ENCODE peak calls at places on chromosomes 16 and 17, in nine cellular contexts. One of them, this sample, is unnamed.

GRCh38 chr16:13873835-13874438 is 46.0 kb upstream of the ERCC4 start:
- DNase-seq in T-helper 1 cell: no peak
- DNase-seq in germinal center: no peak
- DNase-seq in AML-193: no peak
- DNase-seq in cardiac fibroblast: peak; percentile 28
- DNase-seq in neural progenitor cell: peak; percentile 75
- DNase-seq in nucleus accumbens: no peak
- DNase-seq in NCI-H1092: peak; percentile 14
- DNase-seq in NCI-H748 treated with DMSO at 0.1 percent for 48 hours: peak; percentile 15
- DNase-seq in this sample: peak; percentile 2

GRCh38 chr17:81207610-81208581 is 14.9 kb downstream of the CEP131 start:
- DNase-seq in neural progenitor cell: no peak
- DNase-seq in NCI-H748 treated with DMSO at 0.1 percent for 48 hours: no peak
- DNase-seq in NCI-H1092: peak; percentile 30
- DNase-seq in germinal center: peak; percentile 63
- DNase-seq in T-helper 1 cell: no peak
- DNase-seq in AML-193: no peak
- DNase-seq in cardiac fibroblast: no peak
- DNase-seq in nucleus accumbens: no peak
- DNase-seq in this sample: no peak

GRCh38 chr17:28974451-28974850 is 23.1 kb upstream of the PHF12 start:
- DNase-seq in NCI-H1092: no peak
- DNase-seq in germinal center: no peak
- DNase-seq in T-helper 1 cell: no peak
- DNase-seq in nucleus accumbens: no peak
- DNase-seq in NCI-H748 treated with DMSO at 0.1 percent for 48 hours: no peak
- DNase-seq in neural progenitor cell: no peak
- DNase-seq in cardiac fibroblast: no peak
- DNase-seq in AML-193: no peak
- DNase-seq in this sample: no peak

GRCh38 chr16:67723151-67723915 is 4.2 kb upstream of the GFOD2 start:
- DNase-seq in T-helper 1 cell: no peak
- DNase-seq in neural progenitor cell: no peak
- DNase-seq in NCI-H1092: no peak
- DNase-seq in NCI-H748 treated with DMSO at 0.1 percent for 48 hours: no peak
- DNase-seq in AML-193: no peak
- DNase-seq in germinal center: no peak
- DNase-seq in nucleus accumbens: no peak
- DNase-seq in cardiac fibroblast: peak; percentile 45
- DNase-seq in this sample: peak; percentile 26

GRCh38 chr16:19573997-19574396 is 18.5 kb downstream of the VPS35L start:
- DNase-seq in nucleus accumbens: no peak
- DNase-seq in NCI-H1092: no peak
- DNase-seq in cardiac fibroblast: no peak
- DNase-seq in germinal center: no peak
- DNase-seq in T-helper 1 cell: no peak
- DNase-seq in NCI-H748 treated with DMSO at 0.1 percent for 48 hours: no peak
- DNase-seq in AML-193: no peak
- DNase-seq in neural progenitor cell: no peak
- DNase-seq in this sample: no peak

GRCh38 chr17:60087882-60088669 is 9.4 kb upstream of the HEATR6 start:
- DNase-seq in T-helper 1 cell: no peak
- DNase-seq in AML-193: no peak
- DNase-seq in NCI-H1092: no peak
- DNase-seq in neural progenitor cell: no peak
- DNase-seq in NCI-H748 treated with DMSO at 0.1 percent for 48 hours: no peak
- DNase-seq in cardiac fibroblast: peak; percentile 82
- DNase-seq in germinal center: no peak
- DNase-seq in nucleus accumbens: no peak
- DNase-seq in this sample: no peak

GRCh38 chr16:74718140-74718539 is 17.5 kb upstream of the MLKL start:
- DNase-seq in germinal center: no peak
- DNase-seq in NCI-H748 treated with DMSO at 0.1 percent for 48 hours: no peak
- DNase-seq in cardiac fibroblast: no peak
- DNase-seq in NCI-H1092: no peak
- DNase-seq in AML-193: no peak
- DNase-seq in T-helper 1 cell: no peak
- DNase-seq in neural progenitor cell: no peak
- DNase-seq in nucleus accumbens: no peak
- DNase-seq in this sample: no peak

GRCh38 chr16:90083139-90083538 is 6.0 kb upstream of the PRDM7 start:
- DNase-seq in NCI-H1092: no peak
- DNase-seq in cardiac fibroblast: no peak
- DNase-seq in T-helper 1 cell: no peak
- DNase-seq in AML-193: no peak
- DNase-seq in neural progenitor cell: no peak
- DNase-seq in germinal center: no peak
- DNase-seq in nucleus accumbens: no peak
- DNase-seq in NCI-H748 treated with DMSO at 0.1 percent for 48 hours: no peak
- DNase-seq in this sample: no peak

GRCh38 chr17:4592240-4593005 is 8.1 kb downstream of the SMTNL2 start:
- DNase-seq in nucleus accumbens: no peak
- DNase-seq in germinal center: no peak
- DNase-seq in T-helper 1 cell: no peak
- DNase-seq in NCI-H748 treated with DMSO at 0.1 percent for 48 hours: no peak
- DNase-seq in NCI-H1092: no peak
- DNase-seq in neural progenitor cell: no peak
- DNase-seq in AML-193: no peak
- DNase-seq in cardiac fibroblast: no peak
- DNase-seq in this sample: no peak

GRCh38 chr17:74547736-74548135 is 1.8 kb upstream of the CD300C start:
- DNase-seq in NCI-H1092: peak; percentile 20
- DNase-seq in AML-193: peak; percentile 50
- DNase-seq in cardiac fibroblast: no peak
- DNase-seq in NCI-H748 treated with DMSO at 0.1 percent for 48 hours: no peak
- DNase-seq in germinal center: no peak
- DNase-seq in neural progenitor cell: no peak
- DNase-seq in nucleus accumbens: no peak
- DNase-seq in T-helper 1 cell: peak; percentile 57
- DNase-seq in this sample: no peak

GRCh38 chr17:7588553-7589203 is 1.2 kb downstream of the SOX15 start:
- DNase-seq in cardiac fibroblast: no peak
- DNase-seq in neural progenitor cell: no peak
- DNase-seq in NCI-H748 treated with DMSO at 0.1 percent for 48 hours: no peak
- DNase-seq in NCI-H1092: no peak
- DNase-seq in T-helper 1 cell: no peak
- DNase-seq in germinal center: no peak
- DNase-seq in nucleus accumbens: no peak
- DNase-seq in AML-193: no peak
- DNase-seq in this sample: no peak

GRCh38 chr16:69703638-69704037 is 22.7 kb downstream of the NQO1 start:
- DNase-seq in neural progenitor cell: no peak
- DNase-seq in T-helper 1 cell: no peak
- DNase-seq in cardiac fibroblast: peak; percentile 44
- DNase-seq in NCI-H1092: no peak
- DNase-seq in AML-193: no peak
- DNase-seq in nucleus accumbens: no peak
- DNase-seq in germinal center: no peak
- DNase-seq in NCI-H748 treated with DMSO at 0.1 percent for 48 hours: no peak
- DNase-seq in this sample: no peak

GRCh38 chr16:763386-763785 is 2.9 kb downstream of the MSLN start:
- DNase-seq in germinal center: no peak
- DNase-seq in T-helper 1 cell: no peak
- DNase-seq in neural progenitor cell: no peak
- DNase-seq in cardiac fibroblast: no peak
- DNase-seq in nucleus accumbens: no peak
- DNase-seq in NCI-H1092: no peak
- DNase-seq in NCI-H748 treated with DMSO at 0.1 percent for 48 hours: no peak
- DNase-seq in AML-193: no peak
- DNase-seq in this sample: no peak

GRCh38 chr16:47979783-47980182 is 176.0 kb downstream of the ABCC12 start:
- DNase-seq in cardiac fibroblast: no peak
- DNase-seq in nucleus accumbens: no peak
- DNase-seq in NCI-H1092: peak; percentile 5
- DNase-seq in T-helper 1 cell: no peak
- DNase-seq in AML-193: no peak
- DNase-seq in germinal center: no peak
- DNase-seq in NCI-H748 treated with DMSO at 0.1 percent for 48 hours: no peak
- DNase-seq in neural progenitor cell: no peak
- DNase-seq in this sample: no peak

GRCh38 chr16:69564845-69565610 is 738 bp upstream of the NFAT5 start:
- DNase-seq in NCI-H748 treated with DMSO at 0.1 percent for 48 hours: no peak
- DNase-seq in NCI-H1092: no peak
- DNase-seq in nucleus accumbens: no peak
- DNase-seq in AML-193: no peak
- DNase-seq in germinal center: peak; percentile 11
- DNase-seq in T-helper 1 cell: no peak
- DNase-seq in neural progenitor cell: no peak
- DNase-seq in cardiac fibroblast: peak; percentile 19
- DNase-seq in this sample: peak; percentile 18

GRCh38 chr17:11737290-11737679 is 139.0 kb downstream of the DNAH9 start:
- DNase-seq in germinal center: no peak
- DNase-seq in cardiac fibroblast: no peak
- DNase-seq in NCI-H748 treated with DMSO at 0.1 percent for 48 hours: no peak
- DNase-seq in nucleus accumbens: no peak
- DNase-seq in neural progenitor cell: no peak
- DNase-seq in AML-193: no peak
- DNase-seq in T-helper 1 cell: no peak
- DNase-seq in NCI-H1092: no peak
- DNase-seq in this sample: no peak

GRCh38 chr17:44967907-44968224 is 237 bp downstream of the C1QL1 start:
- DNase-seq in T-helper 1 cell: no peak
- DNase-seq in NCI-H748 treated with DMSO at 0.1 percent for 48 hours: no peak
- DNase-seq in germinal center: no peak
- DNase-seq in neural progenitor cell: no peak
- DNase-seq in nucleus accumbens: no peak
- DNase-seq in NCI-H1092: no peak
- DNase-seq in AML-193: no peak
- DNase-seq in cardiac fibroblast: no peak
- DNase-seq in this sample: no peak

GRCh38 chr16:88835383-88835782 is 21.4 kb downstream of the GALNS start:
- DNase-seq in neural progenitor cell: no peak
- DNase-seq in germinal center: no peak
- DNase-seq in AML-193: no peak
- DNase-seq in nucleus accumbens: no peak
- DNase-seq in cardiac fibroblast: no peak
- DNase-seq in NCI-H1092: no peak
- DNase-seq in T-helper 1 cell: no peak
- DNase-seq in NCI-H748 treated with DMSO at 0.1 percent for 48 hours: no peak
- DNase-seq in this sample: no peak

GRCh38 chr17:58666858-58667267 is 25.0 kb downstream of the TEX14 start:
- DNase-seq in cardiac fibroblast: peak; percentile 83
- DNase-seq in NCI-H1092: peak; percentile 37
- DNase-seq in NCI-H748 treated with DMSO at 0.1 percent for 48 hours: no peak
- DNase-seq in germinal center: peak; percentile 23
- DNase-seq in neural progenitor cell: no peak
- DNase-seq in nucleus accumbens: peak; percentile 4
- DNase-seq in T-helper 1 cell: peak; percentile 52
- DNase-seq in AML-193: no peak
- DNase-seq in this sample: peak; percentile 100

GRCh38 chr17:29169806-29170591 is 10.2 kb downstream of the MYO18A start:
- DNase-seq in cardiac fibroblast: no peak
- DNase-seq in NCI-H1092: no peak
- DNase-seq in nucleus accumbens: no peak
- DNase-seq in NCI-H748 treated with DMSO at 0.1 percent for 48 hours: no peak
- DNase-seq in neural progenitor cell: no peak
- DNase-seq in AML-193: no peak
- DNase-seq in germinal center: no peak
- DNase-seq in T-helper 1 cell: no peak
- DNase-seq in this sample: no peak

GRCh38 chr16:58046054-58046881 is 20.7 kb downstream of the MMP15 start:
- DNase-seq in NCI-H1092: no peak
- DNase-seq in T-helper 1 cell: no peak
- DNase-seq in nucleus accumbens: no peak
- DNase-seq in NCI-H748 treated with DMSO at 0.1 percent for 48 hours: no peak
- DNase-seq in germinal center: no peak
- DNase-seq in AML-193: peak; percentile 7
- DNase-seq in neural progenitor cell: no peak
- DNase-seq in cardiac fibroblast: no peak
- DNase-seq in this sample: no peak

GRCh38 chr17:52476638-52477313 is 318.3 kb upstream of the CA10 start:
- DNase-seq in germinal center: no peak
- DNase-seq in AML-193: no peak
- DNase-seq in cardiac fibroblast: no peak
- DNase-seq in NCI-H748 treated with DMSO at 0.1 percent for 48 hours: no peak
- DNase-seq in nucleus accumbens: no peak
- DNase-seq in NCI-H1092: no peak
- DNase-seq in neural progenitor cell: no peak
- DNase-seq in T-helper 1 cell: no peak
- DNase-seq in this sample: no peak

GRCh38 chr17:12977008-12977751 is 40.6 kb downstream of the ELAC2 start:
- DNase-seq in NCI-H748 treated with DMSO at 0.1 percent for 48 hours: no peak
- DNase-seq in nucleus accumbens: no peak
- DNase-seq in neural progenitor cell: peak; percentile 36
- DNase-seq in T-helper 1 cell: no peak
- DNase-seq in germinal center: no peak
- DNase-seq in NCI-H1092: no peak
- DNase-seq in cardiac fibroblast: peak; percentile 20
- DNase-seq in AML-193: no peak
- DNase-seq in this sample: peak; percentile 16

GRCh38 chr17:47945529-47946508 is 4.4 kb downstream of the PNPO start:
- DNase-seq in T-helper 1 cell: no peak
- DNase-seq in cardiac fibroblast: no peak
- DNase-seq in NCI-H1092: no peak
- DNase-seq in AML-193: no peak
- DNase-seq in neural progenitor cell: no peak
- DNase-seq in germinal center: no peak
- DNase-seq in nucleus accumbens: no peak
- DNase-seq in NCI-H748 treated with DMSO at 0.1 percent for 48 hours: no peak
- DNase-seq in this sample: no peak

GRCh38 chr17:69590690-69591089 is 176.2 kb downstream of the MAP2K6 start:
- DNase-seq in T-helper 1 cell: no peak
- DNase-seq in AML-193: no peak
- DNase-seq in nucleus accumbens: no peak
- DNase-seq in cardiac fibroblast: no peak
- DNase-seq in germinal center: no peak
- DNase-seq in NCI-H748 treated with DMSO at 0.1 percent for 48 hours: no peak
- DNase-seq in NCI-H1092: no peak
- DNase-seq in neural progenitor cell: no peak
- DNase-seq in this sample: peak; percentile 44

GRCh38 chr17:76408037-76408849 is 23.8 kb downstream of the SPHK1 start:
- DNase-seq in NCI-H1092: peak; percentile 47
- DNase-seq in nucleus accumbens: peak; percentile 4
- DNase-seq in T-helper 1 cell: peak; percentile 53
- DNase-seq in neural progenitor cell: peak; percentile 68
- DNase-seq in NCI-H748 treated with DMSO at 0.1 percent for 48 hours: no peak
- DNase-seq in cardiac fibroblast: peak; percentile 56
- DNase-seq in germinal center: peak; percentile 84
- DNase-seq in AML-193: peak; percentile 60
- DNase-seq in this sample: peak; percentile 74

GRCh38 chr16:71811261-71811803 is 2.7 kb upstream of the AP1G1 start:
- DNase-seq in T-helper 1 cell: no peak
- DNase-seq in germinal center: no peak
- DNase-seq in nucleus accumbens: no peak
- DNase-seq in cardiac fibroblast: peak; percentile 33
- DNase-seq in NCI-H748 treated with DMSO at 0.1 percent for 48 hours: no peak
- DNase-seq in NCI-H1092: no peak
- DNase-seq in AML-193: no peak
- DNase-seq in neural progenitor cell: no peak
- DNase-seq in this sample: no peak

GRCh38 chr17:83186751-83187421 is 107.5 kb downstream of the METRNL start:
- DNase-seq in AML-193: no peak
- DNase-seq in NCI-H748 treated with DMSO at 0.1 percent for 48 hours: no peak
- DNase-seq in neural progenitor cell: no peak
- DNase-seq in T-helper 1 cell: no peak
- DNase-seq in NCI-H1092: no peak
- DNase-seq in nucleus accumbens: no peak
- DNase-seq in germinal center: no peak
- DNase-seq in cardiac fibroblast: no peak
- DNase-seq in this sample: no peak

GRCh38 chr17:13074026-13074425 is 56.2 kb upstream of the ELAC2 start:
- DNase-seq in NCI-H1092: no peak
- DNase-seq in neural progenitor cell: no peak
- DNase-seq in NCI-H748 treated with DMSO at 0.1 percent for 48 hours: no peak
- DNase-seq in nucleus accumbens: no peak
- DNase-seq in cardiac fibroblast: peak; percentile 87
- DNase-seq in AML-193: no peak
- DNase-seq in germinal center: no peak
- DNase-seq in T-helper 1 cell: no peak
- DNase-seq in this sample: peak; percentile 14

GRCh38 chr17:74543891-74544760 is 1.8 kb downstream of the CD300C start:
- DNase-seq in NCI-H1092: no peak
- DNase-seq in NCI-H748 treated with DMSO at 0.1 percent for 48 hours: no peak
- DNase-seq in cardiac fibroblast: no peak
- DNase-seq in germinal center: no peak
- DNase-seq in neural progenitor cell: no peak
- DNase-seq in AML-193: no peak
- DNase-seq in nucleus accumbens: no peak
- DNase-seq in T-helper 1 cell: no peak
- DNase-seq in this sample: no peak

GRCh38 chr16:82384017-82384416 is 214.0 kb upstream of the MPHOSPH6 start:
- DNase-seq in AML-193: no peak
- DNase-seq in nucleus accumbens: no peak
- DNase-seq in T-helper 1 cell: no peak
- DNase-seq in germinal center: no peak
- DNase-seq in NCI-H748 treated with DMSO at 0.1 percent for 48 hours: no peak
- DNase-seq in NCI-H1092: no peak
- DNase-seq in cardiac fibroblast: no peak
- DNase-seq in neural progenitor cell: no peak
- DNase-seq in this sample: no peak

This sample was measured in trophoblast cell.